ENCODE peak calls at places on chromosomes 6 and 20, in ten cellular contexts. Q, X, F, Z, W, P, I, Y, A and U are unnamed samples.

GRCh38 chr6:54426995-54427394 is 118.8 kb downstream of the TINAG start:
- DNase-seq in Q (no peak), X (no peak), F (no peak), Z (no peak), W (no peak), P (no peak), I (no peak), Y (no peak), A (no peak), U (no peak)

GRCh38 chr6:122569372-122569771 is 40.8 kb upstream of the PKIB start:
- DNase-seq in Q (no peak), X (no peak), F (no peak), Z (no peak), W (no peak), P (no peak), I (no peak), Y (no peak), A (no peak), U (no peak)

GRCh38 chr6:150915868-150916267 is 50.4 kb downstream of the MTHFD1L start:
- DNase-seq in Q (peak), X (no peak), F (no peak), Z (no peak), W (no peak), P (peak), I (no peak), Y (peak), A (no peak), U (peak)

GRCh38 chr6:78942451-78942850 is 75.1 kb downstream of the IRAK1BP1 start:
- DNase-seq in Q (peak), X (no peak), F (no peak), Z (no peak), W (no peak), P (peak), I (no peak), Y (peak), A (no peak), U (peak)

GRCh38 chr6:155829646-155830045 is 374.0 kb upstream of the NOX3 start:
- DNase-seq in Q (no peak), X (no peak), F (no peak), Z (no peak), W (no peak), P (no peak), I (no peak), Y (no peak), A (no peak), U (no peak)

GRCh38 chr6:139323511-139324445 is 32.0 kb upstream of the TXLNB start:
- DNase-seq in Q (peak), X (peak), F (no peak), Z (peak), W (peak), P (peak), I (peak), Y (peak), A (peak), U (peak)

GRCh38 chr20:18001131-18001921 is 32.5 kb downstream of the MGME1 start:
- DNase-seq in Q (peak), X (peak), F (no peak), Z (peak), W (peak), P (peak), I (no peak), Y (peak), A (no peak), U (peak)

GRCh38 chr20:46523108-46523507 is 9.7 kb upstream of the ZNF334 start:
- DNase-seq in Q (no peak), X (no peak), F (no peak), Z (no peak), W (no peak), P (no peak), I (no peak), Y (no peak), A (no peak), U (no peak)

GRCh38 chr6:116764961-116765841 is at the start of gene FAM162B:
- DNase-seq in Q (peak), X (peak), F (no peak), Z (peak), W (peak), P (peak), I (no peak), Y (peak), A (no peak), U (peak)

GRCh38 chr20:53621482-53622246 is 28.0 kb upstream of the ZNF217 start:
- DNase-seq in Q (peak), X (peak), F (peak), Z (no peak), W (peak), P (peak), I (no peak), Y (peak), A (no peak), U (peak)

GRCh38 chr20:53623127-53623453 is 29.5 kb upstream of the ZNF217 start:
- DNase-seq in Q (no peak), X (no peak), F (no peak), Z (no peak), W (no peak), P (no peak), I (no peak), Y (no peak), A (no peak), U (no peak)

GRCh38 chr20:53622247-53623114 is 28.8 kb upstream of the ZNF217 start:
- DNase-seq in Q (peak), X (peak), F (no peak), Z (no peak), W (no peak), P (peak), I (no peak), Y (peak), A (no peak), U (no peak)

GRCh38 chr20:53626584-53626983 is 32.9 kb upstream of the ZNF217 start:
- DNase-seq in Q (no peak), X (no peak), F (no peak), Z (no peak), W (no peak), P (no peak), I (no peak), Y (no peak), A (no peak), U (no peak)

DNA sequence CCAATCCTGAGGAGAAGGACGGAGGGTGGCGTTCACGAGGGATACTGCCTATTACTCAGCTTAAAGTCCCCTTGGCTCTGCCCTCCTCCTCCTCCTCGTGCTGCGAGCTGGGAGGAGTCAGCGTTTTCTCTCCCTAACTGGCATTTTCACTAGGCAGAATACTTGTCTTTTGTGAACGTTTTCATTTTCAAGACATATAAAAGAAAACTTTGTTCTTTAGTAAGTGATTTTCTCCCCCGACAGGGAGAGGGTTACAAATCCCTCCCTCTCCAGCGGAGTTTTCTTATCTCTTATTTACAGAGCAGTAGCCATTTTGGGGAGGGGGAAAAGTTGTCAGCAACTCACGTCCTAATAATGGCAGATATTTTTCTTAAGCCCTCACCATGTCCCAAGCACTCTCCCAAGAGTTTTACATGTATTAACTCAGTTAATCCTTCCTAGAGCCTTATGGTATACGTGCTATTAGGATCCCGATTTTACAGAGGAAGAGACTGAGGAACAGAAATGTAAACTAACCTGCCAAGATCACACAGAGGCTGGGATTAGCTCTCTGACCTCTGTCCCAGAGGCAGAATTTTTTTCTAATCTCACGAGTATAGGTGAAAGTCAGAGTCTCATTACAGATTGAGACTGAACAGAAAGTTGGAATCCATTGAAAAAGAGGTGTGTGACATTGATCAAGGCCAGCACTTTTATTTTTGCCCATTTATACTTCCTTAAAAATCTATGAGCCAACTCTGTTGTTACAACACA is 30.0 kb upstream of the ZNF217 start:
- DNase-seq in Q (peak), X (peak), F (peak), Z (no peak), W (peak), P (peak), I (no peak), Y (peak), A (peak), U (peak)
- TF ChIP-seq CTCF in Q (peak), X (peak), F (no peak), Z (no peak), W (no peak), P (peak), I (peak), Y (peak), A (no peak), U (no peak)

DNA sequence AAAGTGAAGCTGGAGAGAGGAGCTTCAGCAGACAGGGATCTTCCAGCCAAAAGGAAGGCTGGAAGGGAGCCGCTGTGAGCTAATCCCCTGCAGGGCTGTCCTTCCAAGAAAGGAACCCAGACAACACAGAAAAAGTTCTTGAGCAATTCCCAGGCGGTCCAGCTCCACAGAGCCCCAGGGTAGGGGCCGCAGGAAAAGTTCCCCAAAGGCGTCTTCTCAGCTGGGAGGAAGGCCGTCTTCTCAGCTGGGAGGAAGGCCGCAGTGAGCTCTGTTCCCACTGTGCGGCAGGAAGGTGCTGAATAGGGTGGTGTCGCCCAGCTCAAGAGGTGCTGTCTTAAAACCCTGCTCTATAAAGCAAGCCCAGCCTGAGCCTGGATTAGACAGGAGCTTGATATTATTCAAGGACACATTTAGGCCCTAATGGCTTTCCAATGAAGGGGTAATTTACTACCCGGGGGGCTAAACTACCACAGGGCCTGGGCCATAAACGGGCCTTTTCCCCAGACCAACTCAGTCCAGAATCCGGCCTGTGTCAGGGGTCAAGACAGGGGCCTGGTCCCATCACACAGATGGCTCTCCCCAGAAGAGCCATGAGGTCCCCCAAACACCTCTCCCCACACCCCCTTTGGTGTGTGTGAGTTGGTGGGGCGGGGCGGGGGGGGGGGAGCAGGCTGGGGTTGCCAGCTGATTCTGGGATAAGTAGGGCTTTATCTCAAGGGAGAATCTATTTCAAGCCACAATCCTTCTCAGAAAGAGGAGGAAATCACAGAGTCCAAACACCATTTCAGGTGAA is 103.6 kb downstream of the NOL4L start:
- DNase-seq in Q (no peak), X (no peak), F (no peak), Z (peak), W (no peak), P (no peak), I (no peak), Y (peak), A (no peak), U (peak)
- H3K4me3 ChIP-seq in Q (peak), X (peak), F (peak), Z (no peak), W (peak), P (peak), I (peak), Y (peak), A (no peak), U (peak)

GRCh38 chr6:34412643-34413214 is 13.1 kb downstream of the RPS10 start:
- DNase-seq in Q (peak), X (no peak), F (no peak), Z (no peak), W (no peak), P (peak), I (no peak), Y (peak), A (no peak), U (no peak)

GRCh38 chr6:34416877-34417371 is 8.9 kb downstream of the RPS10 start:
- DNase-seq in Q (no peak), X (no peak), F (no peak), Z (no peak), W (no peak), P (no peak), I (no peak), Y (no peak), A (no peak), U (no peak)

GRCh38 chr6:34418367-34418766 is 7.5 kb downstream of the RPS10 start:
- DNase-seq in Q (no peak), X (no peak), F (no peak), Z (no peak), W (no peak), P (no peak), I (no peak), Y (no peak), A (no peak), U (no peak)

GRCh38 chr6:34412054-34412453 is 13.8 kb downstream of the RPS10 start:
- DNase-seq in Q (no peak), X (no peak), F (no peak), Z (no peak), W (no peak), P (no peak), I (no peak), Y (no peak), A (no peak), U (no peak)

DNA sequence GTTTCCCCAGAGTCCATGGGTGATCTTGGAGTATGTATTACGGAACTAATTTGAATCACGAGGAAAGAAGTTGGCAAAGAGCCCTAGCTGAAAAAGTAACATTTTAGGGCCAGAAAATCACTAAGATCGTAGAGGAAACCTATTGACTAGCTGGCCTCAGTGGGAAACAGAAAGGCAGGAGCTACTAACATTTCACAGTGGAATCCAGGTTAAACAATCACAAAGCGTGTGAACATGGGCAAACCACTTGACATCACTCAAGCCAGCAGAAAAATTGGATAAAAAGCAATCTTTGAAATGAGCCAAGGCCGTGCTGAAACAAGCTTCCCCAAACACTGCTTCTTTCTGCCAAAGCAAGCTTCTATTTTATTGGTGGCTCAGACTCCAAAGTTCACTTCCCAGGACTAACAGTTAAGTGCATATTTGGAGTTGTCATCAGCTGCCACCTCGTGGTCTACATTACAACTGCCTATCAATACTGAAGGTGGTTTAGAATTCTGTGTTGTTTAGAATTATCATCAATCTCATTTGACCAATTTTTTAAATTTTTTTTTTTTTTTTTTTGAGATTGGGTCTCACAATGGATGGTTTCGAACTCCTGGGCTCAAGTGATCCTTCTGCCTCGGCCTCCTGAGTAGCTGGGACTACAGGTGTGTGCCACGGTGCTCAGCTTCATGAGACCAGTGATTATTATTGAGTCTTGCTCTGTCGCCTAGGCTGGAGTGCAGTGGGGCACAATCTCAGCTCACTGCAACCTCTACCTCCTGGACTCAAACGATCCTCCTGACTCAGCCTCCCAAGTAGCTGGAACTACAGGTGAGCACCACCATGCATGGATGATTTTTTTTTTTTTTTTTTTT is 10.6 kb downstream of the RPS10 start:
- DNase-seq in Q (peak), X (peak), F (no peak), Z (no peak), W (peak), P (peak), I (no peak), Y (peak), A (peak), U (peak)
- TF ChIP-seq CTCF in Q (peak), X (peak), F (peak), Z (peak), W (peak), P (peak), I (peak), Y (peak), A (peak), U (peak)

GRCh38 chr20:54176610-54177009 is 2.8 kb upstream of the CYP24A1 start:
- DNase-seq in Q (no peak), X (no peak), F (no peak), Z (no peak), W (no peak), P (peak), I (no peak), Y (no peak), A (no peak), U (peak)

GRCh38 chr20:54172856-54173652 is 732 bp downstream of the CYP24A1 start:
- DNase-seq in Q (no peak), X (no peak), F (no peak), Z (no peak), W (no peak), P (no peak), I (no peak), Y (no peak), A (no peak), U (no peak)

GRCh38 chr20:54173653-54174451 is at the start of gene CYP24A1:
- DNase-seq in Q (no peak), X (peak), F (no peak), Z (no peak), W (no peak), P (no peak), I (no peak), Y (no peak), A (no peak), U (peak)

GRCh38 chr20:54172532-54172855 is 1.3 kb downstream of the CYP24A1 start:
- DNase-seq in Q (no peak), X (peak), F (no peak), Z (no peak), W (no peak), P (no peak), I (no peak), Y (no peak), A (no peak), U (no peak)

DNA sequence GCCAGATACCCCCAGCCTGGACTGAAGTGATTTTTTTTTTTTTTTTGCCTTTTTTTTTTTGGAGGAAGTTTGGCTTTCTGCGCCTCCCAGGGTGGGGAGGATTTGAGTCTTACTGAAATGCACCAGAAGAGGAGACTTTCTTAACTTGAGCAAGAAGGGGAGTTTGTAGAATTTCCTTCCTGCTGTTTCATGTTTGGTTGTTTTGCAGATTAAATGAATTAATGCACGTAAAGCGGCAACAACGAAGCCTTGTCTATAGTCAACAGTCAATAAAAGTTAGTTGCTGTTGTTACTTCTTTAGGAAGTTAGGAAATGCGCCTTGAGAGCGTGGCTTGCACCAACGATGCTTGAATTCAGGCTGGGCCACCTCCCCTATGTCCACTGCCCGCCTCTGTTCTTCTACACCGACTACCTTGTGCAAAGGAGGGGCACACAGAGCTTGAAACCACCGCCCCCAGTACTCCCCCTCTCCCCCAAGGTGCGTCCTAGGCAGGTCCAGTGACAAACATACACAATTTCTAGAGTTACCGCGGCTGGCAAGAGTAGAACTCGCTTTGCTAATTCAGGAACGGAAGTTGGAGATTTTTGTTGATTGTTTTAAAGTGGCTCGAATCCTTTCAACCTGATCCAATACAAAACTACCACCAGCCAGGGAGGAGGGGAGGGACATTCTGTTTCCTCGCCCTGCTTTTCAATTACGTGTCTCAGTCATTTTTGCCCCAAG is 828 bp upstream of the CYP24A1 start:
- DNase-seq in Q (no peak), X (peak), F (no peak), Z (no peak), W (no peak), P (no peak), I (no peak), Y (no peak), A (no peak), U (peak)
- H3K4me3 ChIP-seq in Q (no peak), X (peak), F (no peak), Z (peak), W (peak), P (no peak), I (peak), Y (peak), A (peak), U (no peak)

GRCh38 chr20:11711214-11711613 is 206.5 kb upstream of the BTBD3 start:
- DNase-seq in Q (no peak), X (no peak), F (no peak), Z (no peak), W (no peak), P (no peak), I (no peak), Y (no peak), A (no peak), U (no peak)
- TF ChIP-seq CTCF in Q (no peak), X (no peak), F (no peak), Z (no peak), W (no peak), P (no peak), I (no peak), Y (no peak), A (no peak), U (no peak)

DNA sequence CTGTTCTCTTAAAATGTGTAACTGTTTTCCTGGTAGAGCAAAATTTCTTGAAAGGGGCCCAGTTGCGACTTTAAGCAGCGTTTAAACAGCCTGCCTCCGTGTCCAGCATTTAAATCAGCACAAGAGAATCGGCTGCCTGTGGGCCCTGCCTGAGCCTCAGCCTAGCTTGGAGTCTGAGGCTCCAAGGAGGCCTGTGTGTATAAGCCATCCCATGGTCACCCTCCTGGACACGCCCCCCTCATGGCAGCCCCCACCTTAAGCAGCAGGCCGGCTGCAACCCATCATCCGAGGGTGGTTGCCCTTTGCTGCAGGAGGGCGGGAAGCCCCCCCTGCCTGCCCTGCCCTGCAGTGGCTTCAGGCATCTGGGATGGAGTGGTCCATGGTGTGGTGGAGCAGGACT is 18.9 kb downstream of the SDCBP2 start:
- DNase-seq in Q (no peak), X (no peak), F (no peak), Z (no peak), W (no peak), P (no peak), I (no peak), Y (no peak), A (no peak), U (no peak)
- H3K4me3 ChIP-seq in Q (no peak), X (no peak), F (no peak), Z (no peak), W (no peak), P (no peak), I (no peak), Y (no peak), A (no peak), U (no peak)

GRCh38 chr20:44888226-44889103 is 3.0 kb downstream of the YWHAB start:
- DNase-seq in Q (peak), X (peak), F (no peak), Z (no peak), W (no peak), P (peak), I (no peak), Y (peak), A (no peak), U (no peak)
- TF ChIP-seq CTCF in Q (peak), X (no peak), F (peak), Z (peak), W (peak), P (peak), I (peak), Y (peak), A (peak), U (peak)